ENCODE peak calls at places on chromosome 2, in five cellular contexts. F, X, A, O and I are unnamed samples.

GRCh38 chr2:96065381-96065930 is 30.7 kb upstream of the GPAT2 start:
- DNase-seq in O (peak), A (no peak), F (no peak), X (no peak), I (no peak)

GRCh38 chr2:161918692-161919091 is 155.3 kb downstream of the DPP4 start:
- DNase-seq in O (no peak), A (no peak), X (no peak), F (no peak), I (no peak)

GRCh38 chr2:236720974-236721600 is 151.5 kb downstream of the ACKR3 start:
- DNase-seq in F (no peak), A (no peak), O (no peak), X (no peak), I (no peak)

GRCh38 chr2:146321175-146321574 is 1523.7 kb upstream of the ACVR2A start:
- DNase-seq in F (no peak), A (no peak), X (no peak), O (no peak), I (no peak)

GRCh38 chr2:127082974-127083373 is 24.0 kb downstream of the BIN1 start:
- DNase-seq in A (no peak), F (no peak), X (no peak), O (no peak), I (no peak)

GRCh38 chr2:134137182-134137595 is 116.7 kb upstream of the MGAT5 start:
- DNase-seq in O (no peak), X (no peak), F (no peak), A (no peak), I (peak)

GRCh38 chr2:118502106-118502505 is 345.3 kb downstream of the EN1 start:
- DNase-seq in X (no peak), F (no peak), O (no peak), A (no peak), I (no peak)

GRCh38 chr2:156397229-156397628 is 39.0 kb upstream of the GPD2 start:
- DNase-seq in X (no peak), A (no peak), O (no peak), F (no peak), I (no peak)

GRCh38 chr2:100615886-100616285 is 53.1 kb downstream of the PDCL3 start:
- DNase-seq in O (no peak), F (no peak), X (no peak), A (no peak), I (no peak)

GRCh38 chr2:231530099-231531085 is at the start of gene NMUR1:
- DNase-seq in O (peak), A (peak), X (peak), F (peak), I (no peak)

GRCh38 chr2:138475394-138475793 is 26.2 kb upstream of the SPOPL start:
- DNase-seq in A (peak), O (no peak), X (no peak), F (peak), I (no peak)

GRCh38 chr2:178732913-178733312 is 74.3 kb downstream of the TTN start:
- DNase-seq in O (no peak), F (no peak), X (no peak), A (no peak), I (no peak)

GRCh38 chr2:31996571-31997150 is 14.1 kb downstream of the MEMO1 start:
- DNase-seq in X (no peak), A (no peak), F (no peak), O (no peak), I (no peak)

GRCh38 chr2:81436256-81436655 is 1131.7 kb upstream of the LRRTM1 start:
- DNase-seq in O (no peak), X (no peak), A (no peak), F (no peak), I (peak)

GRCh38 chr2:165640232-165640923 is 153.7 kb downstream of the GALNT3 start:
- DNase-seq in A (no peak), O (no peak), F (no peak), X (no peak), I (no peak)

GRCh38 chr2:26924731-26925099 is 45.7 kb upstream of the MAPRE3 start:
- DNase-seq in A (no peak), F (no peak), O (no peak), X (no peak), I (no peak)

GRCh38 chr2:877747-878146 is 72.9 kb upstream of the SNTG2 start:
- DNase-seq in X (no peak), A (no peak), O (no peak), F (no peak), I (no peak)

GRCh38 chr2:10297191-10297700 is 5.5 kb upstream of the HPCAL1 start:
- DNase-seq in A (no peak), F (no peak), X (no peak), O (no peak), I (no peak)

GRCh38 chr2:220280741-220281140 is 653.3 kb downstream of the SLC4A3 start:
- DNase-seq in O (no peak), X (no peak), F (no peak), A (no peak), I (no peak)

GRCh38 chr2:181074457-181074856 is 94.1 kb downstream of the UBE2E3 start:
- DNase-seq in F (no peak), X (no peak), O (no peak), A (no peak), I (no peak)

GRCh38 chr2:74982581-74982980 is 24.1 kb downstream of the POLE4 start:
- DNase-seq in F (peak), X (no peak), A (no peak), O (no peak), I (no peak)

GRCh38 chr2:120942658-120943057 is 207.0 kb downstream of the GLI2 start:
- DNase-seq in X (no peak), F (no peak), A (no peak), O (no peak), I (no peak)

GRCh38 chr2:226766352-226767055 is 33.1 kb downstream of the IRS1 start:
- DNase-seq in X (no peak), A (no peak), F (no peak), O (no peak), I (no peak)

GRCh38 chr2:196939381-196939780 is 12.9 kb upstream of the PGAP1 start:
- DNase-seq in X (no peak), F (no peak), A (no peak), O (peak), I (no peak)

GRCh38 chr2:182319556-182319955 is 107.3 kb downstream of the PDE1A start:
- DNase-seq in F (no peak), A (no peak), X (no peak), O (no peak), I (no peak)

GRCh38 chr2:222430071-222430470 is 5.7 kb downstream of the SGPP2 start:
- DNase-seq in X (no peak), F (no peak), A (no peak), O (no peak), I (no peak)

GRCh38 chr2:99406137-99406536 is 68.9 kb downstream of the EIF5B start:
- DNase-seq in X (no peak), F (no peak), O (no peak), A (no peak), I (no peak)

GRCh38 chr2:7022486-7022885 is 105.3 kb downstream of the RNF144A start:
- DNase-seq in O (no peak), A (no peak), F (no peak), X (no peak), I (no peak)

GRCh38 chr2:228447266-228447915 is 265.9 kb upstream of the SPHKAP start:
- DNase-seq in O (no peak), A (no peak), F (no peak), X (no peak), I (no peak)